ENCODE peak calls at places on chromosomes 11 and 22, in seven cellular contexts. One of them, this sample, is unnamed.

GRCh38 chr11:61890536-61891330 is 612 bp downstream of the FADS3 start:
- DNase-seq in psoas muscle: peak; percentile 88
- DNase-seq in pancreas: peak; percentile 82
- DNase-seq in breast epithelium: no peak
- DNase-seq in substantia nigra: no peak
- DNase-seq in mammary epithelial cell: peak; percentile 64
- DNase-seq in WERI-Rb-1: peak; percentile 37
- DNase-seq in this sample: no peak

GRCh38 chr11:21811572-21811971 is 381.3 kb upstream of the ANO5 start:
- DNase-seq in psoas muscle: no peak
- DNase-seq in pancreas: no peak
- DNase-seq in breast epithelium: no peak
- DNase-seq in substantia nigra: no peak
- DNase-seq in mammary epithelial cell: no peak
- DNase-seq in WERI-Rb-1: peak; percentile 47
- DNase-seq in this sample: no peak

GRCh38 chr11:75627879-75628668 is 40.8 kb downstream of the MAP6 start:
- DNase-seq in psoas muscle: no peak
- DNase-seq in pancreas: no peak
- DNase-seq in breast epithelium: no peak
- DNase-seq in substantia nigra: no peak
- DNase-seq in mammary epithelial cell: no peak
- DNase-seq in WERI-Rb-1: no peak
- DNase-seq in this sample: no peak

GRCh38 chr22:50719814-50720300 is 18.1 kb upstream of the ACR start:
- DNase-seq in psoas muscle: no peak
- DNase-seq in pancreas: no peak
- DNase-seq in breast epithelium: no peak
- DNase-seq in substantia nigra: no peak
- DNase-seq in mammary epithelial cell: no peak
- DNase-seq in WERI-Rb-1: no peak
- DNase-seq in this sample: no peak

GRCh38 chr11:126163074-126163700 is 48.3 kb downstream of the RPUSD4 start:
- DNase-seq in psoas muscle: no peak
- DNase-seq in pancreas: no peak
- DNase-seq in breast epithelium: no peak
- DNase-seq in substantia nigra: no peak
- DNase-seq in mammary epithelial cell: peak; percentile 72
- DNase-seq in WERI-Rb-1: peak; percentile 53
- DNase-seq in this sample: peak; percentile 5

GRCh38 chr22:25448435-25449051 is 115.9 kb upstream of the GRK3 start:
- DNase-seq in psoas muscle: no peak
- DNase-seq in pancreas: no peak
- DNase-seq in breast epithelium: no peak
- DNase-seq in substantia nigra: no peak
- DNase-seq in mammary epithelial cell: peak; percentile 12
- DNase-seq in WERI-Rb-1: peak; percentile 34
- DNase-seq in this sample: no peak

GRCh38 chr11:108873938-108874337 is 209.1 kb downstream of the DDX10 start:
- DNase-seq in psoas muscle: no peak
- DNase-seq in pancreas: no peak
- DNase-seq in breast epithelium: no peak
- DNase-seq in substantia nigra: no peak
- DNase-seq in mammary epithelial cell: no peak
- DNase-seq in WERI-Rb-1: no peak
- DNase-seq in this sample: no peak

GRCh38 chr11:128066429-128066828 is 520.9 kb downstream of the ETS1 start:
- DNase-seq in psoas muscle: no peak
- DNase-seq in pancreas: no peak
- DNase-seq in breast epithelium: no peak
- DNase-seq in substantia nigra: no peak
- DNase-seq in mammary epithelial cell: no peak
- DNase-seq in WERI-Rb-1: no peak
- DNase-seq in this sample: no peak

GRCh38 chr11:86799680-86800075 is 664 bp upstream of the PRSS23 start:
- DNase-seq in psoas muscle: no peak
- DNase-seq in pancreas: peak; percentile 52
- DNase-seq in breast epithelium: no peak
- DNase-seq in substantia nigra: no peak
- DNase-seq in mammary epithelial cell: no peak
- DNase-seq in WERI-Rb-1: peak; percentile 78
- DNase-seq in this sample: no peak

GRCh38 chr11:128095459-128096096 is 491.8 kb downstream of the ETS1 start:
- DNase-seq in psoas muscle: no peak
- DNase-seq in pancreas: no peak
- DNase-seq in breast epithelium: no peak
- DNase-seq in substantia nigra: no peak
- DNase-seq in mammary epithelial cell: peak; percentile 83
- DNase-seq in WERI-Rb-1: no peak
- DNase-seq in this sample: peak; percentile 78

GRCh38 chr11:111395081-111395480 is 16.0 kb upstream of the POU2AF1 start:
- DNase-seq in psoas muscle: no peak
- DNase-seq in pancreas: peak; percentile 65
- DNase-seq in breast epithelium: no peak
- DNase-seq in substantia nigra: no peak
- DNase-seq in mammary epithelial cell: no peak
- DNase-seq in WERI-Rb-1: no peak
- DNase-seq in this sample: no peak

GRCh38 chr11:71999813-72000590 is 1.3 kb downstream of the IL18BP start:
- DNase-seq in psoas muscle: no peak
- DNase-seq in pancreas: no peak
- DNase-seq in breast epithelium: peak; percentile 49
- DNase-seq in substantia nigra: no peak
- DNase-seq in mammary epithelial cell: no peak
- DNase-seq in WERI-Rb-1: no peak
- DNase-seq in this sample: no peak

GRCh38 chr22:22855617-22856308 is 31.9 kb upstream of the IGLL5 start:
- DNase-seq in psoas muscle: no peak
- DNase-seq in pancreas: no peak
- DNase-seq in breast epithelium: no peak
- DNase-seq in substantia nigra: no peak
- DNase-seq in mammary epithelial cell: no peak
- DNase-seq in WERI-Rb-1: peak; percentile 44
- DNase-seq in this sample: no peak

GRCh38 chr22:48740086-48740730 is 1087.5 kb downstream of the BRD1 start:
- DNase-seq in psoas muscle: no peak
- DNase-seq in pancreas: no peak
- DNase-seq in breast epithelium: peak; percentile 30
- DNase-seq in substantia nigra: no peak
- DNase-seq in mammary epithelial cell: no peak
- DNase-seq in WERI-Rb-1: no peak
- DNase-seq in this sample: no peak

GRCh38 chr11:58192229-58192628 is 3.4 kb downstream of the OR9Q2 start:
- DNase-seq in psoas muscle: no peak
- DNase-seq in pancreas: no peak
- DNase-seq in breast epithelium: no peak
- DNase-seq in substantia nigra: no peak
- DNase-seq in mammary epithelial cell: no peak
- DNase-seq in WERI-Rb-1: no peak
- DNase-seq in this sample: peak; percentile 5

GRCh38 chr11:100578966-100579365 is 108.1 kb upstream of the ARHGAP42 start:
- DNase-seq in psoas muscle: no peak
- DNase-seq in pancreas: no peak
- DNase-seq in breast epithelium: no peak
- DNase-seq in substantia nigra: no peak
- DNase-seq in mammary epithelial cell: peak; percentile 65
- DNase-seq in WERI-Rb-1: no peak
- DNase-seq in this sample: no peak

GRCh38 chr11:120029321-120029720 is 108.6 kb downstream of the TRIM29 start:
- DNase-seq in psoas muscle: no peak
- DNase-seq in pancreas: no peak
- DNase-seq in breast epithelium: no peak
- DNase-seq in substantia nigra: no peak
- DNase-seq in mammary epithelial cell: no peak
- DNase-seq in WERI-Rb-1: no peak
- DNase-seq in this sample: no peak

GRCh38 chr11:125625225-125625593 is 246 bp downstream of the CHEK1 start:
- DNase-seq in psoas muscle: no peak
- DNase-seq in pancreas: no peak
- DNase-seq in breast epithelium: no peak
- DNase-seq in substantia nigra: no peak
- DNase-seq in mammary epithelial cell: no peak
- DNase-seq in WERI-Rb-1: no peak
- DNase-seq in this sample: no peak

GRCh38 chr11:36030707-36031365 is 87.0 kb downstream of the LDLRAD3 start:
- DNase-seq in psoas muscle: no peak
- DNase-seq in pancreas: no peak
- DNase-seq in breast epithelium: no peak
- DNase-seq in substantia nigra: no peak
- DNase-seq in mammary epithelial cell: no peak
- DNase-seq in WERI-Rb-1: no peak
- DNase-seq in this sample: no peak
- H3K27ac ChIP-seq in psoas muscle: no peak overlapping the region
- H3K27ac ChIP-seq in pancreas: no peak overlapping the region
- H3K27ac ChIP-seq in breast epithelium: no peak overlapping the region
- H3K27ac ChIP-seq in substantia nigra: no peak overlapping the region
- H3K27ac ChIP-seq in mammary epithelial cell: no peak overlapping the region
- H3K27ac ChIP-seq in WERI-Rb-1: no peak overlapping the region
- H3K27ac ChIP-seq in this sample: no peak overlapping the region

GRCh38 chr22:20091690-20092476 is 11.8 kb downstream of the DGCR8 start:
- DNase-seq in psoas muscle: no peak
- DNase-seq in pancreas: no peak
- DNase-seq in breast epithelium: no peak
- DNase-seq in substantia nigra: no peak
- DNase-seq in mammary epithelial cell: no peak
- DNase-seq in WERI-Rb-1: no peak
- DNase-seq in this sample: no peak

GRCh38 chr22:20092477-20092854 is 12.4 kb downstream of the DGCR8 start:
- DNase-seq in psoas muscle: no peak
- DNase-seq in pancreas: no peak
- DNase-seq in breast epithelium: no peak
- DNase-seq in substantia nigra: no peak
- DNase-seq in mammary epithelial cell: no peak
- DNase-seq in WERI-Rb-1: no peak
- DNase-seq in this sample: no peak

GRCh38 chr22:20093437-20093836 is 13.4 kb downstream of the DGCR8 start:
- DNase-seq in psoas muscle: peak; percentile 92
- DNase-seq in pancreas: no peak
- DNase-seq in breast epithelium: no peak
- DNase-seq in substantia nigra: no peak
- DNase-seq in mammary epithelial cell: no peak
- DNase-seq in WERI-Rb-1: no peak
- DNase-seq in this sample: no peak

GRCh38 chr22:20095521-20095920 is 15.5 kb downstream of the DGCR8 start:
- DNase-seq in psoas muscle: no peak
- DNase-seq in pancreas: no peak
- DNase-seq in breast epithelium: no peak
- DNase-seq in substantia nigra: no peak
- DNase-seq in mammary epithelial cell: no peak
- DNase-seq in WERI-Rb-1: no peak
- DNase-seq in this sample: no peak

DNA sequence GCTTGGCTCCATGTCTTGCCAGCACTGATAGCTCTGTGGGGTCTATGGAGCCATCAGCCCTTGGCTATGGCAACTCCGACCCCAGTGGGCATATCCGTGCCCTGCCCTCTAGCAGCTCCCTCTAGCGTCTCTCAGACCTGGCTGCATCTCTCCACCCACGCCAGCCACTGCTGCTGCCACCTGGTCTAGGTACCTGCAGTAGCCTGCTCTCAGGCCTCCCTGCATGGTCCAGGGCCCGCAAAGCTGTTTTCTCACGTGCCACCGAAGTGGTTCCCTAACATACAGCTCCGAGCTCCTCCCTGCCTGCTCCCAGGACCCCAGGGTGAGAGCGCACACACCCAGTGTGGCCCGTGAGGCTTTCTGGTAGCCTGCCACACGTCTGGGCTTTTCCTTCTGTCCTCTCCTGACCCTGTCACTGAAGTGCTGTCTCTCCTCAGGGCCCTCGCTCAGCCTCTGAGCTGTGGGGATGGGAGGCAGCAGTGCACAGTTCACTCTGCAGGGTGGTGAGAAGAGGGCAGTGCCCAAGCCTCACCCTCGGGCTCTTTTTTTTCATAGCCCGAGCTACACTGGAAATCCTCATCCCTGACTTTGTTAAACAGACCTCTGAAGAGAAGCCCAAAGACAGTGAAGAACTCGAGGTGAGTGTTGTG is 14.2 kb downstream of the DGCR8 start:
- DNase-seq in psoas muscle: no peak
- DNase-seq in pancreas: no peak
- DNase-seq in breast epithelium: no peak
- DNase-seq in substantia nigra: no peak
- DNase-seq in mammary epithelial cell: no peak
- DNase-seq in WERI-Rb-1: no peak
- DNase-seq in this sample: no peak
- H3K27ac ChIP-seq in psoas muscle: peak overlapping the region; percentile 70
- H3K27ac ChIP-seq in pancreas: no peak overlapping the region
- H3K27ac ChIP-seq in breast epithelium: no peak overlapping the region
- H3K27ac ChIP-seq in substantia nigra: no peak overlapping the region
- H3K27ac ChIP-seq in mammary epithelial cell: no peak overlapping the region
- H3K27ac ChIP-seq in WERI-Rb-1: no peak overlapping the region
- H3K27ac ChIP-seq in this sample: no peak overlapping the region

DNA sequence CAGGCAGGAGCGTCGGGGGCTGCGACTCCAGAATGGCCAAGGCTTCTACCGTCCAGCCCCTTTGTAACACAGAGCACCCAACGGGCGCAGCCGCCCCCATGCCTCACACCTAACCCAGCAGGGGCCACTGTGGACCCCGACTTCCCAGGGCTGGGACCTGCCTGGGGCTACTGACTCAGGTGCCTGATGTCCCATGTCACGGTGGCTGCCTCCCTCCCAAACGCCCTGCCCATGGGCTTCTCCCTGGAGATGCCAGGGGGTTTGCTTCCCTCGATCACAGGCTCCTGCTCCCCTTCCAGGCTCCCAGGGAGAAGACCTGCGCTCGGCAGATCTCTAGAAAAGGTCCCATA is 84.0 kb downstream of the MYEOV start:
- DNase-seq in psoas muscle: no peak
- DNase-seq in pancreas: peak; percentile 48
- DNase-seq in breast epithelium: peak; percentile 42
- DNase-seq in substantia nigra: no peak
- DNase-seq in mammary epithelial cell: no peak
- DNase-seq in WERI-Rb-1: no peak
- DNase-seq in this sample: no peak
- H3K27ac ChIP-seq in psoas muscle: no peak overlapping the region
- H3K27ac ChIP-seq in pancreas: no peak overlapping the region
- H3K27ac ChIP-seq in breast epithelium: no peak overlapping the region
- H3K27ac ChIP-seq in substantia nigra: no peak overlapping the region
- H3K27ac ChIP-seq in mammary epithelial cell: no peak overlapping the region
- H3K27ac ChIP-seq in WERI-Rb-1: no peak overlapping the region
- H3K27ac ChIP-seq in this sample: peak overlapping the region; percentile 32

GRCh38 chr22:41820447-41820846 is 12.5 kb upstream of the SREBF2 start:
- DNase-seq in psoas muscle: no peak
- DNase-seq in pancreas: no peak
- DNase-seq in breast epithelium: no peak
- DNase-seq in substantia nigra: no peak
- DNase-seq in mammary epithelial cell: no peak
- DNase-seq in WERI-Rb-1: no peak
- DNase-seq in this sample: no peak
- H3K27ac ChIP-seq in psoas muscle: no peak overlapping the region
- H3K27ac ChIP-seq in pancreas: no peak overlapping the region
- H3K27ac ChIP-seq in breast epithelium: no peak overlapping the region
- H3K27ac ChIP-seq in substantia nigra: no peak overlapping the region
- H3K27ac ChIP-seq in mammary epithelial cell: no peak overlapping the region
- H3K27ac ChIP-seq in WERI-Rb-1: no peak overlapping the region
- H3K27ac ChIP-seq in this sample: no peak overlapping the region